ENCODE peak calls at places on chromosomes 2 and 18, in five cellular contexts. E is A673, B is posterior cingulate gyrus, F is NCI-H510A treated with DMSO at 0.1 percent for 48 hours, H is T-helper 9 cell. R is an unnamed sample.

GRCh38 chr2:36988008-36988407 is 21.7 kb upstream of the STRN start:
- DNase-seq in H (no peak), B (no peak), E (no peak), F (no peak), R (no peak)

GRCh38 chr2:236302555-236302954 is 38.3 kb upstream of the ASB18 start:
- DNase-seq in E (no peak), B (no peak), H (no peak), F (no peak), R (no peak)

GRCh38 chr2:207289295-207290018 is 123.7 kb upstream of the KLF7 start:
- DNase-seq in H (no peak), E (no peak), F (no peak), B (no peak), R (no peak)

GRCh38 chr18:50662177-50662576 is 102.3 kb downstream of the MAPK4 start:
- DNase-seq in B (no peak), F (no peak), H (no peak), E (peak; percentile 38), R (peak; percentile 50)

GRCh38 chr2:240131296-240131695 is 4.8 kb downstream of the COPS9 start:
- DNase-seq in F (no peak), E (no peak), H (no peak), B (no peak), R (no peak)

GRCh38 chr2:222338374-222338773 is 39.6 kb upstream of the PAX3 start:
- DNase-seq in H (no peak), E (no peak), B (no peak), F (no peak), R (no peak)

GRCh38 chr18:27921392-27921791 is 255.5 kb downstream of the CDH2 start:
- DNase-seq in H (no peak), F (no peak), B (no peak), E (peak; percentile 44), R (no peak)

GRCh38 chr2:70570041-70570661 is 16.5 kb upstream of the TGFA start:
- DNase-seq in H (no peak), F (no peak), E (no peak), B (no peak), R (no peak)

GRCh38 chr18:6146309-6146661 is 251.0 kb upstream of the TMEM200C start:
- DNase-seq in B (no peak), F (no peak), H (no peak), E (no peak), R (no peak)

GRCh38 chr2:203706403-203706802 is at the start of gene CD28:
- DNase-seq in E (no peak), B (no peak), H (peak; percentile 79), F (no peak), R (no peak)

GRCh38 chr2:55150834-55151233 is 81.3 kb downstream of the CLHC1 start:
- DNase-seq in F (no peak), H (no peak), E (no peak), B (no peak), R (no peak)

GRCh38 chr2:161223139-161223732 is 63.0 kb downstream of the TANK start:
- DNase-seq in B (no peak), E (peak; percentile 63), H (no peak), F (peak; percentile 21), R (peak; percentile 53)

GRCh38 chr18:12606592-12607315 is 51.2 kb downstream of the SPIRE1 start:
- DNase-seq in F (no peak), H (no peak), B (no peak), E (peak; percentile 55), R (no peak)

GRCh38 chr2:192579965-192580700 is 385.4 kb upstream of the TMEFF2 start:
- DNase-seq in B (no peak), F (no peak), H (no peak), E (no peak), R (no peak)

GRCh38 chr18:60182223-60182622 is 190.4 kb downstream of the MC4R start:
- DNase-seq in E (no peak), B (no peak), H (no peak), F (no peak), R (no peak)

GRCh38 chr2:133674433-133675331 is 106.4 kb upstream of the NCKAP5 start:
- DNase-seq in F (peak; percentile 97), B (peak; percentile 75), E (peak; percentile 94), H (no peak), R (no peak)

GRCh38 chr2:10439185-10439879 is 8.8 kb downstream of the ODC1 start:
- DNase-seq in E (no peak), F (no peak), B (no peak), H (no peak), R (no peak)

R was measured in erythroblast.